ENCODE peak calls at places on chromosomes 16 and 17, in five cellular contexts. H is AG09319, E is activated B cell treated with CpG ODN at 0.5 μM for 24 hours, D is gastrocnemius medialis, I is coronary artery. L is an unnamed sample.

GRCh38 chr17:77164483-77165030 is 23.8 kb downstream of the SEC14L1 start:
- DNase-seq in D (peak), I (no peak), E (no peak), H (no peak), L (no peak)

GRCh38 chr17:13030459-13031305 is 12.9 kb upstream of the ELAC2 start:
- DNase-seq in D (no peak), E (no peak), I (no peak), H (no peak), L (peak)

GRCh38 chr16:88561485-88562369 is 8.5 kb upstream of the ZC3H18 start:
- DNase-seq in D (no peak), I (no peak), H (peak), E (peak), L (peak)

GRCh38 chr17:19380551-19381284 is 2.4 kb downstream of the MAPK7 start:
- DNase-seq in E (no peak), D (no peak), H (no peak), I (peak), L (no peak)

GRCh38 chr16:74578433-74578832 is 28.5 kb downstream of the GLG1 start:
- DNase-seq in E (no peak), I (no peak), D (no peak), H (no peak), L (no peak)

GRCh38 chr16:67537636-67538591 is 9.3 kb downstream of the RIPOR1 start:
- DNase-seq in D (peak), I (no peak), E (peak), H (no peak), L (peak)

GRCh38 chr17:72555052-72555451 is 434.2 kb downstream of the SOX9 start:
- DNase-seq in I (no peak), E (no peak), D (no peak), H (no peak), L (no peak)

GRCh38 chr17:3659541-3660111 is 8.8 kb downstream of the TAX1BP3 start:
- DNase-seq in E (no peak), H (peak), I (peak), D (peak), L (no peak)

GRCh38 chr17:71975331-71975801 is 145.5 kb upstream of the SOX9 start:
- DNase-seq in D (peak), I (peak), E (no peak), H (peak), L (no peak)

GRCh38 chr17:73343168-73343634 is 31.4 kb upstream of the CDC42EP4 start:
- DNase-seq in H (peak), E (no peak), D (no peak), I (no peak), L (no peak)

GRCh38 chr16:50246299-50247122 is 19.8 kb upstream of the ADCY7 start:
- DNase-seq in E (peak), I (peak), D (no peak), H (no peak), L (peak)

GRCh38 chr16:58338205-58338604 is 43.4 kb upstream of the PRSS54 start:
- DNase-seq in I (no peak), E (no peak), D (no peak), H (no peak), L (no peak)

GRCh38 chr16:88686062-88686438 is 257 bp downstream of the SNAI3 start:
- DNase-seq in D (no peak), E (no peak), I (no peak), H (no peak), L (peak)

DNA sequence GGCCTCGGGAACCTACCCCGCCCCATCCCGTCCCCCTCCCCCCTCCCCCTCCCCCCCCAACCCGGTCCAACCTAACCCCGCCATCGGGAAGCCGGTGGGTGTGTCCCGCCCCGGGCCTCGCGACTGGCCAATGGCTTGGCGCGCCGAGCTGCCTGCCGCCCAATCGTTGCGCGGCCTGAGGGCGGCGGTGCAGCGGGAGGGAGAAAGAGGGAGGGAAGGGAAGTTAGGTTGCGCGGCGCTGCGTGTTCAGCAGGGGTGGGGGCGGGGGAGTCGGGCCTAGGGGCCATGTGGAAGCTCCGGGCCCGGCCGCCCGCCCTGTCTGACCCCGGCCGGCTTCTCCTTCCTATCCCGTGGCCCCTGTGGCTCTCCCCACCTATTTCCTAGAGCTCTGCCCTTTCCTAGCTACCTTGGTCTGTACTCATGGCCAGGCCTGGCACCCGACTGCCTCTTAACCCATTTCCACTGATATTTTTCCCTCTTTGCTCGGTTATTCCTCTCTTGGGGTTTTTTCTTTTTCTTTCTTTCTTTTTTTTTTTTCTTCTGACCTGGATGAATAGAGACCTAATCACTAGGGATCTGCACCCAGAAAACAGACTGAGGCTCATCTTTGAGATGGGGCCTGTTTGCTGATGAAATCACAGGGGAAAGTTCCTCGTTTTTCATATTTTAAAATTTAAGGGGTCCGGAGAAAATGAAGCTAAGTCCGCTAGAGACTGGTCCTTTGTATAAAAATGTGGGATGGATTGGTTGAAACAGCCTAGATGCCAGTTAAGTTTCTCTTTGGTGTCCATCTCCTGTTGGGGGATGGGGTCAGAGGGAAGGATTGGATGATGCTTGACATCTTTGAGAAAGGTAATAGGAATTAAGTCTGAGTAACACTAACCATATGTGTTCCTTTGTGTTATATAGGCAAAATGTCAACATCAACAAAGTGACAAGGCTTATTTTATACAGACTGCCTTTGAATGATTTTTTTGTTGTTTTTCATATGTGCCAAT is 1.1 kb downstream of the KPNB1 start:
- DNase-seq in I (peak), H (peak), D (peak), E (peak), L (peak)
- TF ChIP-seq CTCF in I (no peak), H (no peak), D (no peak), E (no peak), L (no peak)

GRCh38 chr16:10947211-10947787 is 2.9 kb downstream of the CLEC16A start:
- DNase-seq in I (no peak), D (no peak), E (no peak), H (no peak), L (no peak)

GRCh38 chr16:10946308-10946707 is 1.9 kb downstream of the CLEC16A start:
- DNase-seq in H (no peak), D (no peak), E (no peak), I (no peak), L (no peak)

GRCh38 chr16:10951016-10951415 is 6.7 kb downstream of the CLEC16A start:
- DNase-seq in H (no peak), E (no peak), I (no peak), D (no peak), L (no peak)

GRCh38 chr16:10950393-10950792 is 6.0 kb downstream of the CLEC16A start:
- DNase-seq in I (no peak), H (no peak), E (no peak), D (no peak), L (no peak)

GRCh38 chr16:10949424-10949970 is 5.1 kb downstream of the CLEC16A start:
- DNase-seq in H (no peak), E (peak), I (no peak), D (no peak), L (no peak)
- TF ChIP-seq CTCF in H (no peak), E (no peak), I (no peak), D (no peak), L (peak)

DNA sequence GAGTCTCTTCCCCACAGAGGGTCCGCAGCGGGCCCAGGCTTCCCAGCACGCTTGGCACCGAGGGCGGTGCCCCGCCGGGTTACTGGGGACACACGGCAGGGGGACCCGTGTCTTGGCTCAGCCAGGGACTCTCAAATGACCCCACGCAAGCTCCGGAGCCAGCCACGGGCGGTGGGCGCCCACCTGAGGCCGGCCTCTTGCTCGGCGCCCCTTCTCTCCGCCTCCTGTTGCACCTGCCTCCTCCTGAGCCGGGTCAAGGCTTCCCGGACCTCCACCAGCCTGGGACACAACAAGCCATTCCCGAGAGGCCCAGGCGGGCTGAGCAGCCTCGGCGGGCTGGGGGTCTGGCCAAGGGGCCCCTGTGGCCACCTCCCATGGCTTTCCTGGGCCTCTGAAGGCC is 1.7 kb downstream of the CCDC154 start:
- DNase-seq in I (no peak), E (no peak), D (no peak), H (no peak), L (no peak)
- TF ChIP-seq CTCF in I (no peak), E (no peak), D (no peak), H (no peak), L (no peak)

GRCh38 chr17:55462234-55462633 is 40.6 kb upstream of the MMD start:
- DNase-seq in E (no peak), I (no peak), H (no peak), D (no peak), L (no peak)
- TF ChIP-seq CTCF in E (no peak), I (no peak), H (no peak), D (no peak), L (no peak)

GRCh38 chr17:44376124-44376523 is 12.5 kb upstream of the FAM171A2 start:
- DNase-seq in E (no peak), H (no peak), I (no peak), D (no peak), L (peak)
- TF ChIP-seq CTCF in E (no peak), H (peak), I (no peak), D (no peak), L (peak)

DNA sequence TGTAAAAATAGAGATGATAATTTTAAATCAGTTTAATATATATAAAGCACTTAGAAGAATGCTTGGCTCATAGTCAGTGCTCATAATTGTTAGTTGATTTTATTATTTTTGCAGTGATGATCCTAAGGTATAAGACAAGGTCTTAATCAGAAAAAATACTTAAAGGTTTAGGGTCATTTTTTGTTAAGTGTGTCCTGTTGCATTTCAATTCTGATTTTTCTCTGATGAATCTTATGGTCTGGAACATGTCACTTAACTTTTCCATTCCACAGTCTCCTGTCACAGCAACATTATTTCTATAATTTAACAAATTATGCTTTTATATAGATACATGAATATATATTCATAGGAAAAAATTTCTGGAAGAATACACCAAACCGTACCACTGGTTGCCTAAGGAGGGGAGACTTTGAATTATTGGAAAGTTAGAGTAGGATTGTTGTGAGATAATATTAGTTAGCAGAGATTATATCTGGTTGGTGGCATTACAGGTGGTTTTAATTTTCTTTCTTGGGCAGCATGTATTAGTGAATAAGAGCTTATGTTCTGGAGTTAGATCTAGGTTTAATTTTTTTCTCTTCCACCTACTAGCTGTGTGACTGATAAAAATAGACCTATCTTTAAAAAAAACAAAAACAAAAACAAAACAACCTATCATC is 188.7 kb downstream of the TANC2 start:
- DNase-seq in I (no peak), E (no peak), H (no peak), D (no peak), L (no peak)
- TF ChIP-seq CTCF in I (no peak), E (no peak), H (no peak), D (no peak), L (no peak)

GRCh38 chr16:46688101-46688656 is 799 bp downstream of the VPS35 start:
- DNase-seq in H (no peak), E (no peak), D (no peak), I (no peak), L (no peak)
- TF ChIP-seq CTCF in H (no peak), E (no peak), D (peak), I (no peak), L (peak)

DNA sequence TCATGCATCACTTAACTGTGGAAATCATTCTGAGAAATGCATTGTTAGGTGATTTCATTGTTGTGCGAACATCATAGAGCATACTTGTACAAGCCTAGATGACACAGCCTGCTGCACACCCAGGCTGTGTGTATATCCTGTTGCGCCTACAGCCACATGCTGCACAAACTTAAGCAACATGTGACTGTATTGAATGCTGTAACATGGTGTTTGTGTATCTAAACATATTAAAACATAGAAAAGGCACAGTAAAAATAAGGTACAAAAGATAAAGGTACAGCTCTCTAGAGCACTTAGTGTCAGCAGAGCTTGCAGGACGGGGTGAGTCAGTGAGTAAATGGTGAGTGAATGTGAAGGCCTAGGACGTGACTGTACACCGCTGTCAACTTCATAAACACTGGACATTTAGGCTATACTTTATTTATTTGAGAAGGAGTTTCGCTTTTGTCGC is 11.9 kb downstream of the FOXK2 start:
- DNase-seq in I (no peak), D (no peak), E (no peak), H (no peak), L (no peak)
- TF ChIP-seq CTCF in I (no peak), D (no peak), E (no peak), H (no peak), L (no peak)

DNA sequence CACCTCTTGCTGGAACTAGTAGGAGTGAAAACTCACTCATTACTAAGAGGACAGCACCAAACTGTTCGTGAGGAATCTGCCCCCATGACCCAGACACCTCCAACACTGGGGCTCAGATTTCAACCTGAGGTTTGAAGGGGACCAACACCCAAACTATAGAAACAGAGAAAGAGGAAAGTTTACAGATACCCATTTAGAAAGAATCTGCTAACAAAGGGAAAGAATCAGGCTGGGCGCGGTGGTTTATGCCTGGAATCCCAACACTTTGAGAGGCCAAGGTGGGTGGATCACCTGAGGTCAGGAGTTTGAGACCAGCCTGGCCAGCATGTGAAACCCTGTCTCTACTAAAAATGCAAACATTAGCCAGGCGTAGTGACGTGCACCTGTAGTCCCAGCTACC is 3.5 kb upstream of the CSNK1D start:
- DNase-seq in I (no peak), E (no peak), H (no peak), D (no peak), L (no peak)
- TF ChIP-seq CTCF in I (no peak), E (no peak), H (no peak), D (no peak), L (no peak)